ENCODE peak calls at places on chromosome 12, in five cellular contexts. I is AG08396; O is AML-193; U is endodermal cell; V is stimulated activated CD4-positive, alpha-beta T cell treated with anti-CD3 and anti-CD28 coated beads, Interleukin-2, amount 100 ng/mL, for 48 hours. A is an unnamed sample.

GRCh38 chr12:104852904-104853303 is 105.2 kb downstream of the SLC41A2 start:
- DNase-seq in I (no peak), O (no peak), U (no peak), V (no peak), A (no peak)

GRCh38 chr12:55728185-55728931 is 451 bp downstream of the CD63 start:
- DNase-seq in I (peak; percentile 65), U (peak; percentile 83), O (peak; percentile 26), V (no peak), A (no peak)

GRCh38 chr12:34399631-34400422 is 377.5 kb downstream of the ALG10 start:
- DNase-seq in O (no peak), U (peak; percentile 22), I (peak; percentile 1), V (no peak), A (no peak)

GRCh38 chr12:107134558-107134957 is 41.2 kb upstream of the CRY1 start:
- DNase-seq in U (peak; percentile 90), V (peak; percentile 26), I (no peak), O (peak; percentile 52), A (no peak)

GRCh38 chr12:3777206-3777809 is 24.4 kb upstream of the CRACR2A start:
- DNase-seq in U (no peak), V (no peak), O (peak; percentile 48), I (peak; percentile 56), A (no peak)

GRCh38 chr12:19200261-19200660 is 70.7 kb downstream of the PLEKHA5 start:
- DNase-seq in U (no peak), I (no peak), O (no peak), V (no peak), A (no peak)

GRCh38 chr12:93133361-93133760 is 204.3 kb upstream of the EEA1 start:
- DNase-seq in U (no peak), V (no peak), I (no peak), O (no peak), A (no peak)

GRCh38 chr12:120457133-120457532 is 10.9 kb downstream of the GATC start:
- DNase-seq in O (peak; percentile 9), V (no peak), U (peak; percentile 87), I (no peak), A (no peak)

GRCh38 chr12:599756-600155 is 63.5 kb downstream of the NINJ2 start:
- DNase-seq in O (no peak), U (peak; percentile 45), I (no peak), V (no peak), A (no peak)

GRCh38 chr12:535396-535795 is 75.7 kb downstream of the B4GALNT3 start:
- DNase-seq in V (no peak), U (no peak), O (no peak), I (no peak), A (no peak)

GRCh38 chr12:130706885-130707570 is 9.1 kb downstream of the RIMBP2 start:
- DNase-seq in U (peak; percentile 41), I (no peak), O (no peak), V (no peak), A (no peak)

GRCh38 chr12:988616-989015 is 2.4 kb upstream of the ERC1 start:
- DNase-seq in V (no peak), O (peak; percentile 30), U (no peak), I (no peak), A (no peak)

GRCh38 chr12:68469136-68469535 is 137.0 kb upstream of the MDM1 start:
- DNase-seq in I (no peak), U (no peak), O (no peak), V (no peak), A (no peak)

GRCh38 chr12:7076493-7076892 is 15.8 kb downstream of the C1R start:
- DNase-seq in I (no peak), O (no peak), U (no peak), V (no peak), A (no peak)

GRCh38 chr12:65306603-65307501 is 28.4 kb downstream of the MSRB3 start:
- DNase-seq in O (peak; percentile 75), U (peak; percentile 70), V (peak; percentile 0), I (peak; percentile 15), A (no peak)

GRCh38 chr12:88706286-88706685 is 126.0 kb upstream of the KITLG start:
- DNase-seq in I (no peak), O (no peak), V (no peak), U (no peak), A (no peak)

GRCh38 chr12:112728909-112729308 is 62.6 kb upstream of the RPH3A start:
- DNase-seq in V (no peak), U (no peak), O (no peak), I (no peak), A (no peak)

GRCh38 chr12:112761366-112761986 is 30.1 kb upstream of the RPH3A start:
- DNase-seq in U (peak; percentile 40), V (no peak), O (no peak), I (no peak), A (no peak)

GRCh38 chr12:96578526-96579125 is 89.2 kb downstream of the CFAP54 start:
- DNase-seq in O (peak; percentile 43), I (peak; percentile 46), V (no peak), U (no peak), A (no peak)

GRCh38 chr12:42426733-42427132 is 100.8 kb downstream of the PPHLN1 start:
- DNase-seq in I (no peak), O (no peak), V (no peak), U (peak; percentile 80), A (no peak)

GRCh38 chr12:98345308-98345876 is 170.0 kb upstream of the TMPO start:
- DNase-seq in I (no peak), U (no peak), O (no peak), V (no peak), A (no peak)

GRCh38 chr12:122060069-122060468 is 18.5 kb upstream of the MLXIP start:
- DNase-seq in V (no peak), O (no peak), I (no peak), U (no peak), A (no peak)

GRCh38 chr12:126198966-126199692 is 1133.9 kb downstream of the AACS start:
- DNase-seq in I (no peak), V (no peak), O (no peak), U (no peak), A (no peak)

GRCh38 chr12:57129311-57130288 is 1.3 kb downstream of the LRP1 start:
- DNase-seq in U (peak; percentile 84), I (no peak), O (peak; percentile 44), V (no peak), A (no peak)

GRCh38 chr12:40058721-40059190 is 47.1 kb downstream of the SLC2A13 start:
- DNase-seq in O (no peak), V (no peak), U (no peak), I (no peak), A (no peak)

GRCh38 chr12:30975581-30975980 is 49.0 kb downstream of the TSPAN11 start:
- DNase-seq in I (no peak), V (no peak), O (no peak), U (no peak), A (no peak)

GRCh38 chr12:111598637-111599458 is at the start of gene ATXN2:
- DNase-seq in O (no peak), I (peak; percentile 92), U (peak; percentile 91), V (peak; percentile 4), A (peak; percentile 66)

GRCh38 chr12:18242380-18243089 is 18.8 kb upstream of the PIK3C2G start:
- DNase-seq in O (no peak), I (no peak), V (no peak), U (no peak), A (no peak)

GRCh38 chr12:109682708-109683060 is 30.9 kb upstream of the FAM222A start:
- DNase-seq in O (no peak), U (no peak), V (no peak), I (no peak), A (no peak)

GRCh38 chr12:58532855-58533608 is 387.3 kb downstream of the LRIG3 start:
- DNase-seq in I (no peak), U (no peak), O (no peak), V (no peak), A (no peak)

GRCh38 chr12:124786065-124786964 is 77.3 kb downstream of the SCARB1 start:
- DNase-seq in O (no peak), V (no peak), I (peak; percentile 96), U (peak; percentile 94), A (no peak)

GRCh38 chr12:24488091-24488596 is 460.8 kb downstream of the BCAT1 start:
- DNase-seq in I (no peak), O (no peak), V (no peak), U (no peak), A (no peak)

GRCh38 chr12:88494520-88494919 is 85.8 kb downstream of the KITLG start:
- DNase-seq in V (no peak), I (no peak), U (no peak), O (no peak), A (no peak)

GRCh38 chr12:112750971-112751370 is 40.6 kb upstream of the RPH3A start:
- DNase-seq in I (no peak), V (no peak), U (no peak), O (no peak), A (no peak)

GRCh38 chr12:24562761-24563392 is 386.0 kb downstream of the BCAT1 start:
- DNase-seq in V (no peak), I (peak; percentile 65), O (no peak), U (peak; percentile 89), A (peak; percentile 25)

GRCh38 chr12:59115526-59115925 is 195.2 kb upstream of the LRIG3 start:
- DNase-seq in V (no peak), I (peak; percentile 31), U (no peak), O (no peak), A (no peak)

GRCh38 chr12:75635606-75636444 is 124.4 kb upstream of the KRR1 start:
- DNase-seq in I (peak; percentile 66), U (no peak), O (peak; percentile 10), V (no peak), A (no peak)

GRCh38 chr12:116719661-116720060 is 18.2 kb downstream of the SPRING1 start:
- DNase-seq in U (no peak), V (no peak), I (no peak), O (no peak), A (no peak)

GRCh38 chr12:30764251-30764650 is 9.5 kb upstream of the CAPRIN2 start:
- DNase-seq in V (no peak), O (no peak), I (no peak), U (no peak), A (no peak)

GRCh38 chr12:18363321-18363720 is 102.0 kb downstream of the PIK3C2G start:
- DNase-seq in U (peak; percentile 86), O (no peak), V (no peak), I (no peak), A (no peak)

A was measured in GM12891.